ENCODE peak calls at places on chromosomes 13 and 19, in six cellular contexts. X, P, I, W, M and K are unnamed samples.

GRCh38 chr19:18109731-18110671 is 12.4 kb downstream of the MAST3 start:
- DNase-seq in W (peak; percentile 80), P (no peak), I (peak; percentile 94), X (peak; percentile 31), M (no peak), K (peak; percentile 64)

GRCh38 chr13:44373601-44374347 is at the start of gene SERP2:
- DNase-seq in W (peak; percentile 62), X (peak; percentile 60), I (no peak), M (no peak), P (no peak), K (peak; percentile 77)

GRCh38 chr19:38649305-38650179 is 2.1 kb downstream of the ACTN4 start:
- DNase-seq in M (no peak), I (peak; percentile 85), X (peak; percentile 60), W (peak; percentile 70), P (no peak), K (peak; percentile 62)

GRCh38 chr19:43464089-43464775 is 1.2 kb downstream of the LYPD3 start:
- DNase-seq in I (peak; percentile 93), P (peak; percentile 71), X (peak; percentile 84), W (peak; percentile 81), M (peak; percentile 48), K (peak; percentile 94)

GRCh38 chr13:31012285-31013024 is 80.0 kb downstream of the TEX26 start:
- DNase-seq in I (no peak), M (no peak), W (no peak), P (no peak), X (no peak), K (no peak)

GRCh38 chr13:57557979-57558529 is 73.5 kb upstream of the PCDH17 start:
- DNase-seq in X (no peak), W (no peak), I (no peak), P (no peak), M (no peak), K (no peak)

GRCh38 chr13:70923863-70924752 is 815.9 kb upstream of the KLHL1 start:
- DNase-seq in M (no peak), W (peak; percentile 39), P (no peak), X (no peak), I (no peak), K (peak; percentile 22)

GRCh38 chr19:16531380-16531669 is 10.9 kb downstream of the CHERP start:
- DNase-seq in P (no peak), M (no peak), W (no peak), I (no peak), X (no peak), K (no peak)

GRCh38 chr19:54356444-54357056 is 8.2 kb downstream of the LAIR1 start:
- DNase-seq in I (no peak), M (no peak), W (no peak), P (no peak), X (no peak), K (no peak)

GRCh38 chr19:41888926-41889325 is 5.9 kb downstream of the ARHGEF1 start:
- DNase-seq in X (no peak), W (no peak), I (no peak), P (no peak), M (no peak), K (no peak)

GRCh38 chr19:4374451-4375163 is 25.7 kb downstream of the SH3GL1 start:
- DNase-seq in M (peak; percentile 74), I (no peak), W (peak; percentile 95), X (peak; percentile 84), P (peak; percentile 62), K (peak; percentile 94)

GRCh38 chr13:54433511-54434206 is 1405.0 kb downstream of the OLFM4 start:
- DNase-seq in X (no peak), W (no peak), M (no peak), P (no peak), I (no peak), K (no peak)

GRCh38 chr19:31430381-31430780 is 81.1 kb upstream of the TSHZ3 start:
- DNase-seq in I (no peak), X (no peak), P (no peak), W (no peak), M (no peak), K (no peak)

GRCh38 chr19:44315883-44316282 is 11.1 kb upstream of the ZNF235 start:
- DNase-seq in X (no peak), W (no peak), M (no peak), P (no peak), I (no peak), K (no peak)

GRCh38 chr13:63741029-63741813 is 2325.6 kb upstream of the PCDH20 start:
- DNase-seq in I (peak; percentile 42), M (no peak), P (no peak), X (no peak), W (peak; percentile 27), K (no peak)

GRCh38 chr19:928471-929259 is 2.8 kb downstream of the ARID3A start:
- DNase-seq in W (no peak), I (no peak), M (no peak), X (peak; percentile 22), P (no peak), K (no peak)

GRCh38 chr13:38582133-38582532 is 104.7 kb upstream of the FREM2 start:
- DNase-seq in W (no peak), P (no peak), M (no peak), I (no peak), X (no peak), K (no peak)

GRCh38 chr19:32798201-32798600 is 71.4 kb downstream of the SLC7A9 start:
- DNase-seq in M (no peak), I (no peak), W (no peak), X (no peak), P (no peak), K (no peak)

GRCh38 chr13:46179576-46180368 is 2.2 kb downstream of the LCP1 start:
- DNase-seq in M (peak; percentile 15), W (peak; percentile 60), P (no peak), X (no peak), I (peak; percentile 92), K (peak; percentile 36)

GRCh38 chr13:46896346-46897138 is at the start of gene HTR2A:
- DNase-seq in W (peak; percentile 61), X (peak; percentile 28), I (peak; percentile 81), P (no peak), M (no peak), K (peak; percentile 82)

GRCh38 chr13:28503182-28503980 is 8.5 kb upstream of the FLT1 start:
- DNase-seq in I (peak; percentile 18), M (no peak), X (no peak), W (no peak), P (no peak), K (no peak)

GRCh38 chr13:43003010-43003409 is 11.0 kb upstream of the EPSTI1 start:
- DNase-seq in M (no peak), P (no peak), X (no peak), W (no peak), I (no peak), K (no peak)

GRCh38 chr19:36719687-36720556 is 32.5 kb downstream of the ZNF567 start:
- DNase-seq in X (no peak), M (no peak), P (no peak), I (no peak), W (no peak), K (no peak)

GRCh38 chr19:9362905-9363304 is at the start of gene ZNF177:
- DNase-seq in P (no peak), W (no peak), M (no peak), X (no peak), I (no peak), K (no peak)

DNA sequence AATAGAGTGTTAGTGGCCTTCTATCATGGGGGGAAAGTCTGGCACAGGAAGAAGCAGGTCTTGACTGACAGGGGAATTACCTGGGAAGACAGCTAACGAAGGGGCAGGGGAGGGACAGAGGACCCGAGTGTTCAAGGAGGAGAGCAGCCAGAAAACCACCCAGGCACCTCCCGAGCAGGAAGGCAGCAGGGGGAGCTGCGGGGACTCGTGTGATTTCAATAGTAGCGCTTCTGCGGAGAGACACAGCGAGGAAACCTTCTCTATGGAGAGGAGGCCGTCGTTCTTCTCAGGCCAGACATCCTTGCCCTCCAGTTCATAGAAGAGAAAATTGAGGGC is 39.9 kb upstream of the NPAS1 start:
- DNase-seq in I (peak; percentile 40), M (no peak), W (peak; percentile 49), P (no peak), X (no peak), K (no peak)
- H3K4me1 ChIP-seq in I (peaks cover 90% of the 10 kb centered on the region), M (peaks cover 78% of the 10 kb centered on the region), W (peaks cover 83% of the 10 kb centered on the region), P (peaks cover 92% of the 10 kb centered on the region), X (peaks cover 37% of the 10 kb centered on the region), K (peaks cover 50% of the 10 kb centered on the region)

GRCh38 chr13:112926003-112926402 is 43.0 kb upstream of the MCF2L start:
- DNase-seq in I (no peak), P (no peak), W (no peak), X (no peak), M (no peak), K (no peak)
- H3K27me3 ChIP-seq in I (peaks cover 26% of the 10 kb centered on the region), P (peaks cover 30% of the 10 kb centered on the region), W (peaks cover 59% of the 10 kb centered on the region), X (no peaks in the 10 kb centered on the region), M (no peaks in the 10 kb centered on the region), K (no peaks in the 10 kb centered on the region)

GRCh38 chr13:99976502-99977115 is 5.0 kb upstream of the ZIC2 start:
- DNase-seq in W (no peak), X (no peak), P (no peak), I (no peak), M (no peak), K (no peak)
- H3K4me1 ChIP-seq in W (peaks cover 13% of the 10 kb centered on the region), X (peaks cover 24% of the 10 kb centered on the region), P (peaks cover 44% of the 10 kb centered on the region), I (peaks cover 44% of the 10 kb centered on the region), M (peaks cover 13% of the 10 kb centered on the region), K (no peaks in the 10 kb centered on the region)

DNA sequence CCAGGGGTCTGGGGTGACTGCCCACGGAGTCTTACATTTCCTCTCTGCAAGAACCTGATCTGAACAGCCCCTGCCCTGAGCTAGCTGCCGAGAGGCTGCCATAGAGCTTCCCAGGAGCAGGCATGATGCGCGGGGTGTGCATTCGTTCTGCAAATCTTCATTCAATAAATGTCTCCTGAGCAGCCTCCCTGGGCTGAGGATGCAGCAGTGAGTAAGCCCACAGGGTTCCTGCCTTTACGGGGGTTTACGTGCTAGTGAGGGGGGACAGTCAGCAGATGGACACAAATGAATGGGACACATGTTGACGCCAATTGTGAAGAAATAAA is 1.6 kb upstream of the SHISA7 start:
- DNase-seq in W (no peak), M (no peak), X (no peak), I (no peak), P (no peak), K (no peak)
- H3K27me3 ChIP-seq in W (peaks cover 77% of the 10 kb centered on the region), M (peaks cover 23% of the 10 kb centered on the region), X (peaks cover 48% of the 10 kb centered on the region), I (peaks cover 89% of the 10 kb centered on the region), P (peaks cover 70% of the 10 kb centered on the region), K (no peaks in the 10 kb centered on the region)

GRCh38 chr19:13838943-13839192 is 38.1 kb upstream of the NANOS3 start:
- DNase-seq in M (peak; percentile 65), I (no peak), X (peak; percentile 85), W (no peak), P (no peak), K (no peak)

GRCh38 chr19:13838071-13838942 is 38.6 kb upstream of the NANOS3 start:
- DNase-seq in M (no peak), X (no peak), I (no peak), P (no peak), W (no peak), K (no peak)

GRCh38 chr19:13833330-13834265 is 38.4 kb downstream of the ZSWIM4 start:
- DNase-seq in W (peak; percentile 98), X (peak; percentile 96), P (peak; percentile 93), M (peak; percentile 77), I (peak; percentile 95), K (peak; percentile 96)

GRCh38 chr19:13834308-13834790 is 39.1 kb downstream of the ZSWIM4 start:
- DNase-seq in W (no peak), P (no peak), I (no peak), X (peak; percentile 25), M (no peak), K (no peak)

GRCh38 chr19:13835791-13836723 is 40.8 kb downstream of the ZSWIM4 start:
- DNase-seq in I (peak; percentile 93), X (no peak), W (peak; percentile 81), P (no peak), M (no peak), K (peak; percentile 79)
- H3K4me1 ChIP-seq in I (peaks cover 88% of the 10 kb centered on the region), X (peaks cover 31% of the 10 kb centered on the region), W (peaks cover 44% of the 10 kb centered on the region), P (peaks cover 89% of the 10 kb centered on the region), M (peaks cover 49% of the 10 kb centered on the region), K (peaks cover 10% of the 10 kb centered on the region)

GRCh38 chr13:33176526-33176925 is 109.0 kb downstream of the STARD13 start:
- DNase-seq in X (no peak), I (no peak), P (no peak), W (no peak), M (no peak), K (no peak)
- H3K27me3 ChIP-seq in X (no peaks in the 10 kb centered on the region), I (no peaks in the 10 kb centered on the region), P (no peaks in the 10 kb centered on the region), W (no peaks in the 10 kb centered on the region), M (no peaks in the 10 kb centered on the region), K (no peaks in the 10 kb centered on the region)